ENCODE peak calls at places on chromosomes 3 and 15, in eight cellular contexts. One of them, this sample, is unnamed.

GRCh38 chr15:51736646-51737537 is 563 bp downstream of the LYSMD2 start:
- DNase-seq in GM04503: no peak
- DNase-seq in mesenteric fat pad: no peak
- DNase-seq in stimulated activated CD8-positive, alpha-beta memory T cell treated with anti-CD3 and anti-CD28 coated beads, Interleukin-15, amount 100 ng/mL, for 1 hour: peak; percentile 18
- DNase-seq in HFFc6: no peak
- DNase-seq in GM04504: no peak
- DNase-seq in SHP77: peak; percentile 51
- DNase-seq in caudate nucleus: no peak
- DNase-seq in this sample: peak; percentile 39

GRCh38 chr3:58748024-58748423 is 81.5 kb upstream of the FAM3D start:
- DNase-seq in HFFc6: no peak
- DNase-seq in stimulated activated CD8-positive, alpha-beta memory T cell treated with anti-CD3 and anti-CD28 coated beads, Interleukin-15, amount 100 ng/mL, for 1 hour: no peak
- DNase-seq in GM04504: no peak
- DNase-seq in mesenteric fat pad: no peak
- DNase-seq in GM04503: no peak
- DNase-seq in caudate nucleus: no peak
- DNase-seq in SHP77: no peak
- DNase-seq in this sample: no peak

GRCh38 chr15:37981781-37982180 is 47.3 kb downstream of the TMCO5A start:
- DNase-seq in mesenteric fat pad: no peak
- DNase-seq in SHP77: peak; percentile 1
- DNase-seq in caudate nucleus: no peak
- DNase-seq in HFFc6: peak; percentile 55
- DNase-seq in stimulated activated CD8-positive, alpha-beta memory T cell treated with anti-CD3 and anti-CD28 coated beads, Interleukin-15, amount 100 ng/mL, for 1 hour: no peak
- DNase-seq in GM04504: no peak
- DNase-seq in GM04503: no peak
- DNase-seq in this sample: no peak

GRCh38 chr3:45986303-45986982 is 9.2 kb downstream of the FYCO1 start:
- DNase-seq in caudate nucleus: no peak
- DNase-seq in GM04504: no peak
- DNase-seq in SHP77: peak; percentile 86
- DNase-seq in GM04503: no peak
- DNase-seq in stimulated activated CD8-positive, alpha-beta memory T cell treated with anti-CD3 and anti-CD28 coated beads, Interleukin-15, amount 100 ng/mL, for 1 hour: no peak
- DNase-seq in mesenteric fat pad: no peak
- DNase-seq in HFFc6: peak; percentile 86
- DNase-seq in this sample: no peak

GRCh38 chr3:188279696-188280398 is 125.9 kb downstream of the LPP start:
- DNase-seq in stimulated activated CD8-positive, alpha-beta memory T cell treated with anti-CD3 and anti-CD28 coated beads, Interleukin-15, amount 100 ng/mL, for 1 hour: no peak
- DNase-seq in caudate nucleus: no peak
- DNase-seq in GM04504: no peak
- DNase-seq in GM04503: no peak
- DNase-seq in mesenteric fat pad: no peak
- DNase-seq in HFFc6: no peak
- DNase-seq in SHP77: no peak
- DNase-seq in this sample: no peak

GRCh38 chr15:63678383-63678782 is 81.2 kb downstream of the FBXL22 start:
- DNase-seq in SHP77: no peak
- DNase-seq in HFFc6: no peak
- DNase-seq in caudate nucleus: no peak
- DNase-seq in GM04503: no peak
- DNase-seq in mesenteric fat pad: no peak
- DNase-seq in GM04504: no peak
- DNase-seq in stimulated activated CD8-positive, alpha-beta memory T cell treated with anti-CD3 and anti-CD28 coated beads, Interleukin-15, amount 100 ng/mL, for 1 hour: no peak
- DNase-seq in this sample: no peak

GRCh38 chr3:182484184-182484583 is 309.1 kb upstream of the ATP11B start:
- DNase-seq in SHP77: no peak
- DNase-seq in stimulated activated CD8-positive, alpha-beta memory T cell treated with anti-CD3 and anti-CD28 coated beads, Interleukin-15, amount 100 ng/mL, for 1 hour: no peak
- DNase-seq in HFFc6: no peak
- DNase-seq in mesenteric fat pad: no peak
- DNase-seq in GM04504: no peak
- DNase-seq in caudate nucleus: no peak
- DNase-seq in GM04503: no peak
- DNase-seq in this sample: no peak

GRCh38 chr3:58250093-58250707 is 12.6 kb downstream of the ABHD6 start:
- DNase-seq in mesenteric fat pad: no peak
- DNase-seq in GM04504: no peak
- DNase-seq in GM04503: no peak
- DNase-seq in stimulated activated CD8-positive, alpha-beta memory T cell treated with anti-CD3 and anti-CD28 coated beads, Interleukin-15, amount 100 ng/mL, for 1 hour: no peak
- DNase-seq in SHP77: no peak
- DNase-seq in caudate nucleus: no peak
- DNase-seq in HFFc6: no peak
- DNase-seq in this sample: no peak

GRCh38 chr3:50336452-50337174 is 4.0 kb downstream of the RASSF1 start:
- DNase-seq in stimulated activated CD8-positive, alpha-beta memory T cell treated with anti-CD3 and anti-CD28 coated beads, Interleukin-15, amount 100 ng/mL, for 1 hour: no peak
- DNase-seq in GM04503: no peak
- DNase-seq in HFFc6: peak; percentile 28
- DNase-seq in GM04504: no peak
- DNase-seq in mesenteric fat pad: no peak
- DNase-seq in SHP77: no peak
- DNase-seq in caudate nucleus: no peak
- DNase-seq in this sample: no peak

GRCh38 chr3:192128922-192129321 is 598.4 kb downstream of the FGF12 start:
- DNase-seq in HFFc6: no peak
- DNase-seq in mesenteric fat pad: no peak
- DNase-seq in GM04504: no peak
- DNase-seq in GM04503: no peak
- DNase-seq in SHP77: no peak
- DNase-seq in caudate nucleus: no peak
- DNase-seq in stimulated activated CD8-positive, alpha-beta memory T cell treated with anti-CD3 and anti-CD28 coated beads, Interleukin-15, amount 100 ng/mL, for 1 hour: no peak
- DNase-seq in this sample: no peak

GRCh38 chr15:45205192-45205591 is 17.4 kb upstream of the SHF start:
- DNase-seq in HFFc6: peak; percentile 70
- DNase-seq in SHP77: peak; percentile 34
- DNase-seq in caudate nucleus: peak; percentile 48
- DNase-seq in mesenteric fat pad: no peak
- DNase-seq in GM04504: peak; percentile 30
- DNase-seq in stimulated activated CD8-positive, alpha-beta memory T cell treated with anti-CD3 and anti-CD28 coated beads, Interleukin-15, amount 100 ng/mL, for 1 hour: no peak
- DNase-seq in GM04503: no peak
- DNase-seq in this sample: no peak

GRCh38 chr15:36831125-36831914 is 251.9 kb downstream of the CDIN1 start:
- DNase-seq in GM04504: peak; percentile 60
- DNase-seq in mesenteric fat pad: no peak
- DNase-seq in caudate nucleus: no peak
- DNase-seq in HFFc6: peak; percentile 97
- DNase-seq in stimulated activated CD8-positive, alpha-beta memory T cell treated with anti-CD3 and anti-CD28 coated beads, Interleukin-15, amount 100 ng/mL, for 1 hour: no peak
- DNase-seq in GM04503: peak; percentile 53
- DNase-seq in SHP77: no peak
- DNase-seq in this sample: no peak

GRCh38 chr3:52779411-52780297 is 2.3 kb downstream of the ITIH1 start:
- DNase-seq in GM04504: no peak
- DNase-seq in HFFc6: no peak
- DNase-seq in stimulated activated CD8-positive, alpha-beta memory T cell treated with anti-CD3 and anti-CD28 coated beads, Interleukin-15, amount 100 ng/mL, for 1 hour: no peak
- DNase-seq in caudate nucleus: no peak
- DNase-seq in SHP77: no peak
- DNase-seq in mesenteric fat pad: peak; percentile 67
- DNase-seq in GM04503: no peak
- DNase-seq in this sample: no peak

GRCh38 chr3:177597325-177598109 is 400.2 kb upstream of the TBL1XR1 start:
- DNase-seq in GM04504: peak; percentile 84
- DNase-seq in stimulated activated CD8-positive, alpha-beta memory T cell treated with anti-CD3 and anti-CD28 coated beads, Interleukin-15, amount 100 ng/mL, for 1 hour: no peak
- DNase-seq in HFFc6: peak; percentile 62
- DNase-seq in mesenteric fat pad: no peak
- DNase-seq in caudate nucleus: peak; percentile 24
- DNase-seq in SHP77: peak; percentile 81
- DNase-seq in GM04503: peak; percentile 86
- DNase-seq in this sample: no peak

GRCh38 chr3:113534365-113534764 is 2.0 kb downstream of the SIDT1 start:
- DNase-seq in mesenteric fat pad: no peak
- DNase-seq in stimulated activated CD8-positive, alpha-beta memory T cell treated with anti-CD3 and anti-CD28 coated beads, Interleukin-15, amount 100 ng/mL, for 1 hour: no peak
- DNase-seq in caudate nucleus: no peak
- DNase-seq in SHP77: no peak
- DNase-seq in GM04504: no peak
- DNase-seq in GM04503: no peak
- DNase-seq in HFFc6: no peak
- DNase-seq in this sample: no peak

GRCh38 chr3:76321615-76322014 is 536.3 kb upstream of the ZNF717 start:
- DNase-seq in GM04503: no peak
- DNase-seq in stimulated activated CD8-positive, alpha-beta memory T cell treated with anti-CD3 and anti-CD28 coated beads, Interleukin-15, amount 100 ng/mL, for 1 hour: no peak
- DNase-seq in caudate nucleus: no peak
- DNase-seq in mesenteric fat pad: no peak
- DNase-seq in SHP77: no peak
- DNase-seq in HFFc6: no peak
- DNase-seq in GM04504: no peak
- DNase-seq in this sample: no peak

GRCh38 chr3:39474126-39474515 is 6.6 kb downstream of the MOBP start:
- DNase-seq in mesenteric fat pad: no peak
- DNase-seq in stimulated activated CD8-positive, alpha-beta memory T cell treated with anti-CD3 and anti-CD28 coated beads, Interleukin-15, amount 100 ng/mL, for 1 hour: no peak
- DNase-seq in SHP77: no peak
- DNase-seq in GM04504: no peak
- DNase-seq in HFFc6: no peak
- DNase-seq in GM04503: no peak
- DNase-seq in caudate nucleus: no peak
- DNase-seq in this sample: no peak

GRCh38 chr3:194306109-194306686 is 44.9 kb downstream of the CPN2 start:
- DNase-seq in GM04504: no peak
- DNase-seq in HFFc6: no peak
- DNase-seq in stimulated activated CD8-positive, alpha-beta memory T cell treated with anti-CD3 and anti-CD28 coated beads, Interleukin-15, amount 100 ng/mL, for 1 hour: no peak
- DNase-seq in mesenteric fat pad: peak; percentile 74
- DNase-seq in caudate nucleus: no peak
- DNase-seq in GM04503: no peak
- DNase-seq in SHP77: no peak
- DNase-seq in this sample: no peak

GRCh38 chr3:104642827-104643226 is 723.9 kb upstream of the ALCAM start:
- DNase-seq in GM04504: no peak
- DNase-seq in HFFc6: no peak
- DNase-seq in SHP77: no peak
- DNase-seq in mesenteric fat pad: no peak
- DNase-seq in caudate nucleus: no peak
- DNase-seq in stimulated activated CD8-positive, alpha-beta memory T cell treated with anti-CD3 and anti-CD28 coated beads, Interleukin-15, amount 100 ng/mL, for 1 hour: no peak
- DNase-seq in GM04503: no peak
- DNase-seq in this sample: no peak

GRCh38 chr3:194281306-194281705 is 69.8 kb downstream of the CPN2 start:
- DNase-seq in GM04503: no peak
- DNase-seq in stimulated activated CD8-positive, alpha-beta memory T cell treated with anti-CD3 and anti-CD28 coated beads, Interleukin-15, amount 100 ng/mL, for 1 hour: no peak
- DNase-seq in GM04504: no peak
- DNase-seq in SHP77: no peak
- DNase-seq in caudate nucleus: no peak
- DNase-seq in mesenteric fat pad: peak; percentile 69
- DNase-seq in HFFc6: no peak
- DNase-seq in this sample: no peak

GRCh38 chr3:161369531-161369930 is 1.8 kb downstream of the SPTSSB start:
- DNase-seq in GM04504: no peak
- DNase-seq in GM04503: no peak
- DNase-seq in HFFc6: no peak
- DNase-seq in caudate nucleus: no peak
- DNase-seq in SHP77: no peak
- DNase-seq in stimulated activated CD8-positive, alpha-beta memory T cell treated with anti-CD3 and anti-CD28 coated beads, Interleukin-15, amount 100 ng/mL, for 1 hour: no peak
- DNase-seq in mesenteric fat pad: no peak
- DNase-seq in this sample: no peak

GRCh38 chr3:47664519-47664918 is 85.9 kb upstream of the CSPG5 start:
- DNase-seq in HFFc6: peak; percentile 9
- DNase-seq in stimulated activated CD8-positive, alpha-beta memory T cell treated with anti-CD3 and anti-CD28 coated beads, Interleukin-15, amount 100 ng/mL, for 1 hour: no peak
- DNase-seq in mesenteric fat pad: no peak
- DNase-seq in GM04503: peak; percentile 16
- DNase-seq in caudate nucleus: no peak
- DNase-seq in SHP77: no peak
- DNase-seq in GM04504: peak; percentile 18
- DNase-seq in this sample: no peak

GRCh38 chr3:188348445-188349244 is 194.7 kb downstream of the LPP start:
- DNase-seq in HFFc6: peak; percentile 84
- DNase-seq in stimulated activated CD8-positive, alpha-beta memory T cell treated with anti-CD3 and anti-CD28 coated beads, Interleukin-15, amount 100 ng/mL, for 1 hour: no peak
- DNase-seq in caudate nucleus: no peak
- DNase-seq in GM04504: peak; percentile 88
- DNase-seq in GM04503: peak; percentile 93
- DNase-seq in mesenteric fat pad: no peak
- DNase-seq in SHP77: no peak
- DNase-seq in this sample: no peak

GRCh38 chr3:42663581-42664442 is 10.3 kb downstream of the ZBTB47 start:
- DNase-seq in stimulated activated CD8-positive, alpha-beta memory T cell treated with anti-CD3 and anti-CD28 coated beads, Interleukin-15, amount 100 ng/mL, for 1 hour: no peak
- DNase-seq in GM04503: no peak
- DNase-seq in GM04504: no peak
- DNase-seq in SHP77: no peak
- DNase-seq in HFFc6: no peak
- DNase-seq in caudate nucleus: no peak
- DNase-seq in mesenteric fat pad: no peak
- DNase-seq in this sample: no peak

GRCh38 chr3:13301295-13301987 is 118.7 kb downstream of the NUP210 start:
- DNase-seq in SHP77: peak; percentile 39
- DNase-seq in caudate nucleus: peak; percentile 74
- DNase-seq in HFFc6: peak; percentile 66
- DNase-seq in stimulated activated CD8-positive, alpha-beta memory T cell treated with anti-CD3 and anti-CD28 coated beads, Interleukin-15, amount 100 ng/mL, for 1 hour: no peak
- DNase-seq in mesenteric fat pad: no peak
- DNase-seq in GM04504: peak; percentile 10
- DNase-seq in GM04503: peak; percentile 16
- DNase-seq in this sample: no peak

GRCh38 chr15:62472616-62473299 is 307.7 kb upstream of the C2CD4B start:
- DNase-seq in mesenteric fat pad: no peak
- DNase-seq in caudate nucleus: no peak
- DNase-seq in SHP77: no peak
- DNase-seq in GM04503: no peak
- DNase-seq in GM04504: no peak
- DNase-seq in stimulated activated CD8-positive, alpha-beta memory T cell treated with anti-CD3 and anti-CD28 coated beads, Interleukin-15, amount 100 ng/mL, for 1 hour: no peak
- DNase-seq in HFFc6: peak; percentile 31
- DNase-seq in this sample: no peak

GRCh38 chr3:49236226-49236625 is 40.8 kb downstream of the C3orf62 start:
- DNase-seq in HFFc6: no peak
- DNase-seq in caudate nucleus: no peak
- DNase-seq in mesenteric fat pad: no peak
- DNase-seq in SHP77: no peak
- DNase-seq in GM04504: no peak
- DNase-seq in GM04503: no peak
- DNase-seq in stimulated activated CD8-positive, alpha-beta memory T cell treated with anti-CD3 and anti-CD28 coated beads, Interleukin-15, amount 100 ng/mL, for 1 hour: no peak
- DNase-seq in this sample: no peak

GRCh38 chr15:48029656-48030055 is 91.1 kb upstream of the SLC24A5 start:
- DNase-seq in GM04503: no peak
- DNase-seq in mesenteric fat pad: no peak
- DNase-seq in HFFc6: no peak
- DNase-seq in caudate nucleus: peak; percentile 34
- DNase-seq in stimulated activated CD8-positive, alpha-beta memory T cell treated with anti-CD3 and anti-CD28 coated beads, Interleukin-15, amount 100 ng/mL, for 1 hour: no peak
- DNase-seq in GM04504: no peak
- DNase-seq in SHP77: no peak
- DNase-seq in this sample: no peak

GRCh38 chr3:35664460-35664919 is 25.2 kb downstream of the ARPP21 start:
- DNase-seq in GM04504: no peak
- DNase-seq in caudate nucleus: peak; percentile 79
- DNase-seq in mesenteric fat pad: peak; percentile 87
- DNase-seq in HFFc6: no peak
- DNase-seq in GM04503: no peak
- DNase-seq in stimulated activated CD8-positive, alpha-beta memory T cell treated with anti-CD3 and anti-CD28 coated beads, Interleukin-15, amount 100 ng/mL, for 1 hour: no peak
- DNase-seq in SHP77: peak; percentile 97
- DNase-seq in this sample: no peak

This sample was measured in stimulated activated CD4-positive, alpha-beta T cell treated with anti-CD3 and anti-CD28 coated beads, TNF-alpha, amount 100 ng/mL, for 1 hour.